ENCODE peak calls at places on chromosomes 12 and 14, in seven cellular contexts. M is GM23248, N is mucosa of descending colon, T is neural progenitor cell, E is K562, G is IMR-90, R is left ventricle myocardium inferior. O is an unnamed sample. For H3K4me1, the result is how much of the 10 kb centered on the place peaks cover.

GRCh38 chr14:81927069-81927468 is 393.4 kb upstream of the SEL1L start:
- DNase-seq in E (no peak), R (no peak), T (peak), M (no peak), N (no peak), G (no peak), O (no peak)

GRCh38 chr14:93536945-93537344 is 106.2 kb downstream of the UNC79 start:
- DNase-seq in R (no peak), M (peak), G (no peak), N (no peak), T (peak), E (no peak), O (no peak)

GRCh38 chr12:69639400-69640016 is 28.8 kb upstream of the LRRC10 start:
- DNase-seq in E (peak), M (peak), N (peak), G (peak), T (peak), R (peak), O (peak)

GRCh38 chr12:52061470-52062166 is 8.2 kb upstream of the ATG101 start:
- DNase-seq in N (no peak), M (no peak), G (no peak), E (no peak), R (no peak), T (peak), O (peak)

GRCh38 chr12:54360717-54361456 is 3.4 kb downstream of the GPR84 start:
- DNase-seq in G (peak), N (peak), T (peak), R (peak), E (peak), M (peak), O (peak)

GRCh38 chr12:28626504-28626903 is 436.2 kb downstream of the CCDC91 start:
- DNase-seq in R (no peak), G (no peak), N (no peak), E (no peak), M (no peak), T (no peak), O (no peak)

GRCh38 chr14:99543369-99543768 is 60.6 kb downstream of the CCDC85C start:
- DNase-seq in N (no peak), E (no peak), M (no peak), G (no peak), T (no peak), R (no peak), O (no peak)

GRCh38 chr14:33782923-33783322 is 168.0 kb downstream of the EGLN3 start:
- DNase-seq in N (no peak), R (no peak), T (peak), G (no peak), E (no peak), M (no peak), O (no peak)

GRCh38 chr14:97218713-97219355 is 421.7 kb downstream of the VRK1 start:
- DNase-seq in R (no peak), T (peak), N (peak), G (no peak), E (no peak), M (peak), O (no peak)

GRCh38 chr12:103538397-103538796 is 42.6 kb upstream of the C12orf42 start:
- DNase-seq in T (no peak), E (no peak), M (peak), N (no peak), R (no peak), G (no peak), O (no peak)

GRCh38 chr12:117105902-117106301 is 6.7 kb upstream of the TESC start:
- DNase-seq in E (no peak), R (no peak), M (no peak), N (no peak), G (no peak), T (no peak), O (no peak)

GRCh38 chr12:8482446-8483080 is 26.8 kb downstream of the CLEC6A start:
- DNase-seq in M (no peak), T (no peak), N (no peak), E (no peak), R (no peak), G (no peak), O (no peak)

GRCh38 chr12:130070017-130070653 is 92.1 kb upstream of the FZD10 start:
- DNase-seq in R (no peak), T (no peak), N (no peak), E (peak), G (no peak), M (no peak), O (peak)

GRCh38 chr12:50734409-50735263 is 29.3 kb upstream of the ATF1 start:
- DNase-seq in E (peak), R (no peak), N (no peak), T (peak), M (peak), G (peak), O (no peak)

GRCh38 chr14:70641548-70642312 is at the start of gene TTC9:
- DNase-seq in E (peak), G (no peak), N (peak), R (peak), M (peak), T (peak), O (peak)

GRCh38 chr14:75053396-75054289 is 2.4 kb upstream of the MLH3 start:
- DNase-seq in R (no peak), M (peak), G (no peak), E (no peak), N (no peak), T (no peak), O (no peak)

GRCh38 chr12:68319988-68320623 is 12.1 kb downstream of the MDM1 start:
- DNase-seq in G (peak), R (peak), M (peak), N (no peak), T (no peak), E (peak), O (no peak)

GRCh38 chr14:66476964-66477363 is 9.2 kb upstream of the CCDC196 start:
- DNase-seq in M (peak), E (peak), T (no peak), R (no peak), G (peak), N (no peak), O (no peak)

GRCh38 chr12:108816652-108817335 is 40.6 kb downstream of the SSH1 start:
- DNase-seq in G (no peak), T (no peak), R (peak), E (no peak), M (peak), N (peak), O (peak)

GRCh38 chr12:41185946-41186345 is 2.2 kb upstream of the PDZRN4 start:
- DNase-seq in M (peak), G (no peak), T (no peak), E (no peak), R (no peak), N (no peak), O (no peak)

GRCh38 chr12:28191018-28191595 is 851 bp downstream of the CCDC91 start:
- DNase-seq in R (no peak), G (peak), M (peak), T (no peak), E (peak), N (peak), O (no peak)

GRCh38 chr12:109981311-109981710 is 14.9 kb downstream of the GIT2 start:
- DNase-seq in T (no peak), R (no peak), N (no peak), M (no peak), G (no peak), E (no peak), O (no peak)

GRCh38 chr14:75496755-75497154 is 25.5 kb upstream of the BATF start:
- DNase-seq in N (no peak), R (no peak), T (no peak), M (no peak), G (no peak), E (no peak), O (no peak)

GRCh38 chr14:65832431-65833253 is 420.1 kb downstream of the FUT8 start:
- DNase-seq in E (no peak), G (peak), T (peak), N (no peak), M (peak), R (no peak), O (no peak)

GRCh38 chr12:63917864-63918742 is 73.6 kb downstream of the SRGAP1 start:
- DNase-seq in T (no peak), G (peak), N (peak), M (peak), E (no peak), R (no peak), O (no peak)

GRCh38 chr12:668092-668481 is 4.8 kb upstream of the NINJ2 start:
- DNase-seq in E (no peak), N (no peak), M (no peak), R (no peak), T (no peak), G (no peak), O (no peak)
- H3K4me1 ChIP-seq in E (under half), N (under half), M (under half), R (under half), T (under half), G (under half), O (under half)

GRCh38 chr12:66624806-66625205 is 54.1 kb downstream of the GRIP1 start:
- DNase-seq in T (no peak), M (no peak), R (no peak), G (no peak), E (no peak), N (no peak), O (no peak)
- H3K4me1 ChIP-seq in T (under half), M (under half), R (under half), G (under half), E (under half), N (under half), O (under half)

DNA sequence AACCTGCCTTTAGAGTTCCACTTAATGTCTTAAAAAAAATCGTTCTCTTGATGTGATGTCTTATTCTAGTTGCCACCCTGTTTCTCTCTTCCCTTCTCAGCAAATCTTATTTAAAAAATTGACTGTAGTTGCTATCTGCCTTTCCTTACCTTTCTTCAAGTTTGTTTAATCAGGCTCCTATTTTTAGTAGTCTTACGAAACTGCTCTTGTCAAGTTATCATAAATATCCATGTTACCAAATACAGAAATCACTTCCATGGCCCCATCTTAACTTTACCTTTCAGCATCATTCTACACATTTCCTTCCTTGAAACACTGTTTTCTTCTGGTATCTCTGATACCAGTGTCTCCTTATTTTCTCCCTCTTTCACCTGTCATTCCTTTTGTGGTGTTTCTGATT is 227.3 kb downstream of the ERC1 start:
- DNase-seq in G (no peak), R (no peak), T (no peak), M (no peak), E (no peak), N (no peak), O (no peak)
- H3K4me1 ChIP-seq in G (under half), R (half or more), T (under half), M (under half), E (under half), N (half or more), O (under half)

GRCh38 chr12:6466184-6466573 is 4.3 kb downstream of the VAMP1 start:
- DNase-seq in E (no peak), G (no peak), M (no peak), R (no peak), T (no peak), N (no peak), O (no peak)
- H3K4me1 ChIP-seq in E (under half), G (under half), M (under half), R (under half), T (under half), N (under half), O (under half)

GRCh38 chr12:120118710-120119097 is 2.2 kb upstream of the RAB35 start:
- DNase-seq in M (peak), N (no peak), E (no peak), T (no peak), R (no peak), G (peak), O (no peak)
- H3K4me1 ChIP-seq in M (under half), N (under half), E (under half), T (under half), R (half or more), G (under half), O (under half)

GRCh38 chr12:21026302-21026701 is 104.7 kb upstream of the SLCO1B1 start:
- DNase-seq in M (no peak), G (no peak), R (no peak), T (no peak), N (no peak), E (no peak), O (no peak)
- H3K4me1 ChIP-seq in M (under half), G (under half), R (under half), T (under half), N (under half), E (under half), O (under half)

GRCh38 chr12:46390881-46391280 is 18.3 kb upstream of the SLC38A2 start:
- DNase-seq in N (no peak), R (no peak), G (no peak), T (peak), M (no peak), E (no peak), O (no peak)

GRCh38 chr12:46387697-46388096 is 15.1 kb upstream of the SLC38A2 start:
- DNase-seq in N (no peak), T (no peak), R (no peak), G (no peak), M (no peak), E (no peak), O (no peak)

GRCh38 chr12:46388427-46388992 is 15.9 kb upstream of the SLC38A2 start:
- DNase-seq in M (peak), T (no peak), E (no peak), N (no peak), G (peak), R (no peak), O (no peak)

GRCh38 chr12:46390304-46390703 is 17.7 kb upstream of the SLC38A2 start:
- DNase-seq in G (no peak), R (no peak), N (no peak), M (no peak), E (no peak), T (no peak), O (no peak)

GRCh38 chr12:46389130-46389616 is 16.6 kb upstream of the SLC38A2 start:
- DNase-seq in G (peak), R (no peak), T (no peak), N (no peak), E (no peak), M (peak), O (no peak)
- H3K4me1 ChIP-seq in G (under half), R (half or more), T (under half), N (under half), E (under half), M (half or more), O (under half)

GRCh38 chr12:84913151-84913550 is 552 bp upstream of the SLC6A15 start:
- DNase-seq in N (no peak), G (no peak), T (peak), E (no peak), R (no peak), M (no peak), O (no peak)
- H3K4me1 ChIP-seq in N (under half), G (under half), T (under half), E (under half), R (under half), M (under half), O (under half)

DNA sequence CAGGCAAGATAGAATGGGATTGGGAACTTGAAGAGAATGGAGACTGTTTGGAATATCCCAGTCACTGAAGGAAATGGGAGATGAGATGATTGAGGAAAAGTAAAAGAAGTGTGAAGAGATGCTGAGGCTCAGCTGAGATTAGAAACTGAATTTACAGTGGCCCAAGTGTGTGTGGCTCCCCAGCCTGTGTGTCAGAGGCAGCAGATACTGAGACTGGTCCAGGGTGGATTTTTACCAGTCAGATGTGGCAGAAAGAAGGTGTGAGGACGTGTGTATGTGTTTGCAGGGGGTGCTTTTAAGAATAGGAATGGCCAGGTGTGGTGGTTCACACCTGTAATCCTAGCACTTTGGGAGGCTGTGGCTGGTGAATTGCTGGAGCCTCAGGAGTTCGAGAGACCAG is 42.9 kb downstream of the PRKCH start:
- DNase-seq in R (no peak), G (no peak), N (no peak), T (no peak), E (no peak), M (no peak), O (no peak)
- H3K4me1 ChIP-seq in R (under half), G (under half), N (under half), T (under half), E (under half), M (under half), O (under half)

GRCh38 chr12:39393890-39394289 is 49.0 kb downstream of the KIF21A start:
- DNase-seq in E (no peak), R (no peak), G (no peak), T (peak), M (no peak), N (no peak), O (no peak)

GRCh38 chr12:39395866-39396265 is 47.1 kb downstream of the KIF21A start:
- DNase-seq in G (no peak), T (no peak), E (no peak), R (no peak), M (no peak), N (no peak), O (no peak)

GRCh38 chr12:39392154-39392925 is 50.6 kb downstream of the KIF21A start:
- DNase-seq in T (no peak), N (no peak), M (no peak), R (no peak), E (no peak), G (no peak), O (no peak)

GRCh38 chr12:39390752-39391151 is 52.2 kb downstream of the KIF21A start:
- DNase-seq in E (no peak), R (no peak), M (no peak), T (no peak), G (no peak), N (no peak), O (no peak)

DNA sequence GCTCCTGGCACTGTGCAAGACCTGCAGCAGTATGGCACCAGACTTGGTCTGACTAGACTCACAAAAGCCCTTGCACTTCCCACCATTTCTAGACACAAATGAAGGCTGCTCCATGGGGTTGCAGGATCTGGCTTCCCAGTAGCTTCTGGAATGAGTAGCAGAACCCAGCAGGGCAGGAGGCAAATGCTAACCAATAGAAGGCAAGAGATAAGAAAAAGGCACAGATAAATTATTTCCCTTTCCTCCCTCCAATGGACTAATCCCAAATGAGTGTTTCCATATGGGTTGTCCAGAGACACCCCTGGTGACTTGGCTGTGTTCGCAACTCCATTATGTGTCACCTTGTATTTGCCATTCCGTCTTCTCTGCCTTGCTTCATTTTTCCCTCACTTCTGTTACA is 49.7 kb downstream of the KIF21A start:
- DNase-seq in G (no peak), R (no peak), T (peak), E (no peak), M (no peak), N (no peak), O (no peak)
- H3K4me1 ChIP-seq in G (under half), R (half or more), T (under half), E (under half), M (under half), N (under half), O (under half)